ENCODE peak calls at places on chromosomes 4 and X, in five cellular contexts. E is IMR-90, N is A549, D is K562, L is HepG2. B is an unnamed sample.

GRCh38 chr4:101643201-101643600 is 147.3 kb upstream of the BANK1 start:
- DNase-seq in E (no peak), N (no peak), D (no peak), L (no peak), B (no peak)

GRCh38 chrX:130114141-130114561 is 3.9 kb upstream of the ELF4 start:
- DNase-seq in E (peak; percentile 19), N (no peak), D (peak; percentile 30), L (no peak), B (no peak)

GRCh38 chr4:8040607-8041006 is 100.9 kb upstream of the AFAP1 start:
- DNase-seq in E (no peak), N (no peak), D (no peak), L (no peak), B (no peak)

GRCh38 chrX:115958687-115959359 is 211.7 kb upstream of the AGTR2 start:
- DNase-seq in E (no peak), N (no peak), D (no peak), L (no peak), B (no peak)

GRCh38 chr4:22312113-22312512 is 203.8 kb downstream of the ADGRA3 start:
- DNase-seq in E (no peak), N (no peak), D (no peak), L (no peak), B (no peak)

GRCh38 chrX:42070866-42071265 is 147.5 kb upstream of the CASK start:
- DNase-seq in E (no peak), N (no peak), D (no peak), L (no peak), B (no peak)

GRCh38 chr4:15161439-15161838 is 159.2 kb downstream of the CPEB2 start:
- DNase-seq in E (no peak), N (no peak), D (no peak), L (no peak), B (no peak)

GRCh38 chrX:9728271-9728670 is 37.4 kb downstream of the GPR143 start:
- DNase-seq in E (no peak), N (no peak), D (no peak), L (no peak), B (no peak)

GRCh38 chr4:8391972-8392371 is 48.6 kb downstream of the ACOX3 start:
- DNase-seq in E (peak; percentile 89), N (no peak), D (no peak), L (no peak), B (no peak)

GRCh38 chr4:40842725-40843401 is 93.1 kb downstream of the NSUN7 start:
- DNase-seq in E (peak; percentile 6), N (no peak), D (no peak), L (peak; percentile 32), B (no peak)

GRCh38 chrX:136867096-136867491 is 13.4 kb downstream of the RBMX start:
- DNase-seq in E (peak; percentile 23), N (no peak), D (no peak), L (no peak), B (no peak)

GRCh38 chr4:34644716-34645115 is 1599.6 kb downstream of the ARAP2 start:
- DNase-seq in E (no peak), N (no peak), D (no peak), L (no peak), B (no peak)

GRCh38 chr4:116391020-116391419 is 694.4 kb downstream of the TRAM1L1 start:
- DNase-seq in E (no peak), N (no peak), D (no peak), L (no peak), B (no peak)

GRCh38 chr4:162770761-162771490 is 395.8 kb downstream of the NAF1 start:
- DNase-seq in E (no peak), N (no peak), D (no peak), L (no peak), B (no peak)

GRCh38 chr4:72312032-72312650 is 256.9 kb downstream of the ADAMTS3 start:
- DNase-seq in E (peak; percentile 89), N (no peak), D (no peak), L (peak; percentile 1), B (no peak)

GRCh38 chr4:128793859-128794667 is 15.4 kb upstream of the JADE1 start:
- DNase-seq in E (peak; percentile 55), N (no peak), D (no peak), L (no peak), B (no peak)

GRCh38 chr4:21554510-21554909 is 394.1 kb downstream of the KCNIP4 start:
- DNase-seq in E (no peak), N (no peak), D (no peak), L (no peak), B (no peak)

GRCh38 chr4:124266706-124267105 is 445.8 kb downstream of the ANKRD50 start:
- DNase-seq in E (no peak), N (no peak), D (no peak), L (no peak), B (no peak)

GRCh38 chr4:183797041-183797444 is 108.1 kb upstream of the STOX2 start:
- DNase-seq in E (no peak), N (peak; percentile 32), D (no peak), L (no peak), B (peak; percentile 20)

GRCh38 chr4:1209821-1210220 is 37.4 kb upstream of the SPON2 start:
- DNase-seq in E (peak; percentile 80), N (no peak), D (peak; percentile 44), L (no peak), B (no peak)

GRCh38 chr4:187606581-187606980 is 389.0 kb upstream of the ZFP42 start:
- DNase-seq in E (peak; percentile 69), N (peak; percentile 18), D (peak; percentile 60), L (peak; percentile 50), B (peak; percentile 24)

GRCh38 chrX:107549504-107549903 is 78.8 kb upstream of the PRPS1 start:
- DNase-seq in E (no peak), N (no peak), D (no peak), L (no peak), B (no peak)

GRCh38 chrX:115563633-115564182 is 2.7 kb downstream of the PLS3 start:
- DNase-seq in E (no peak), N (no peak), D (no peak), L (no peak), B (no peak)

GRCh38 chrX:140697618-140698017 is 11.9 kb upstream of the LINC00632 start:
- DNase-seq in E (no peak), N (no peak), D (no peak), L (no peak), B (no peak)

GRCh38 chr4:139763668-139764067 is 98.0 kb downstream of the MGST2 start:
- DNase-seq in E (no peak), N (no peak), D (no peak), L (no peak), B (no peak)

GRCh38 chr4:57064811-57065711 is 45.1 kb downstream of the IGFBP7 start:
- DNase-seq in E (peak; percentile 98), N (peak; percentile 41), D (no peak), L (no peak), B (no peak)

GRCh38 chr4:48578132-48578964 is 88.3 kb downstream of the ZAR1 start:
- DNase-seq in E (peak; percentile 78), N (peak; percentile 18), D (peak; percentile 58), L (peak; percentile 64), B (peak; percentile 45)

GRCh38 chr4:46258436-46258835 is 131.5 kb downstream of the GABRA2 start:
- DNase-seq in E (no peak), N (no peak), D (no peak), L (no peak), B (no peak)

GRCh38 chrX:106932492-106932923 is 12.3 kb downstream of the CLDN2 start:
- DNase-seq in E (peak; percentile 57), N (peak; percentile 31), D (no peak), L (peak; percentile 78), B (no peak)

GRCh38 chrX:131795442-131796229 is 227.5 kb upstream of the STK26 start:
- DNase-seq in E (no peak), N (no peak), D (no peak), L (no peak), B (no peak)

GRCh38 chr4:14059006-14059405 is 431.5 kb upstream of the BOD1L1 start:
- DNase-seq in E (peak; percentile 39), N (no peak), D (no peak), L (no peak), B (no peak)

GRCh38 chr4:12555011-12555410 is 929.1 kb downstream of the RAB28 start:
- DNase-seq in E (no peak), N (no peak), D (no peak), L (no peak), B (no peak)

GRCh38 chr4:40200881-40201797 is 4.3 kb downstream of the RHOH start:
- DNase-seq in E (peak; percentile 82), N (no peak), D (no peak), L (no peak), B (no peak)

GRCh38 chr4:8593268-8594096 is 917 bp downstream of the CPZ start:
- DNase-seq in E (no peak), N (no peak), D (peak; percentile 19), L (no peak), B (no peak)

GRCh38 chr4:75653845-75654503 is 19.2 kb downstream of the G3BP2 start:
- DNase-seq in E (peak; percentile 55), N (peak; percentile 11), D (no peak), L (peak; percentile 51), B (peak; percentile 25)

GRCh38 chrX:20414781-20415445 is 148.2 kb upstream of the RPS6KA3 start:
- DNase-seq in E (peak; percentile 47), N (no peak), D (no peak), L (no peak), B (no peak)

GRCh38 chr4:12926189-12927066 is 557.7 kb downstream of the RAB28 start:
- DNase-seq in E (no peak), N (no peak), D (no peak), L (peak; percentile 69), B (no peak)

GRCh38 chr4:6188687-6189305 is 11.6 kb downstream of the JAKMIP1 start:
- DNase-seq in E (no peak), N (no peak), D (no peak), L (no peak), B (no peak)
- TF ChIP-seq BHLHE40 in E (no peak), N (no peak), D (no peak), L (no peak), B (no peak)

GRCh38 chr4:159281781-159282180 is 178.9 kb downstream of the RAPGEF2 start:
- DNase-seq in E (peak; percentile 46), N (no peak), D (no peak), L (no peak), B (no peak)
- TF ChIP-seq BHLHE40 in E (no peak), N (no peak), D (no peak), L (no peak), B (no peak)

GRCh38 chr4:55866973-55867574 is 13.6 kb downstream of the EXOC1 start:
- DNase-seq in E (peak; percentile 74), N (peak; percentile 5), D (peak; percentile 35), L (peak; percentile 65), B (peak; percentile 47)
- TF ChIP-seq BHLHE40 in E (no peak), N (no peak), D (no peak), L (no peak), B (no peak)

DNA sequence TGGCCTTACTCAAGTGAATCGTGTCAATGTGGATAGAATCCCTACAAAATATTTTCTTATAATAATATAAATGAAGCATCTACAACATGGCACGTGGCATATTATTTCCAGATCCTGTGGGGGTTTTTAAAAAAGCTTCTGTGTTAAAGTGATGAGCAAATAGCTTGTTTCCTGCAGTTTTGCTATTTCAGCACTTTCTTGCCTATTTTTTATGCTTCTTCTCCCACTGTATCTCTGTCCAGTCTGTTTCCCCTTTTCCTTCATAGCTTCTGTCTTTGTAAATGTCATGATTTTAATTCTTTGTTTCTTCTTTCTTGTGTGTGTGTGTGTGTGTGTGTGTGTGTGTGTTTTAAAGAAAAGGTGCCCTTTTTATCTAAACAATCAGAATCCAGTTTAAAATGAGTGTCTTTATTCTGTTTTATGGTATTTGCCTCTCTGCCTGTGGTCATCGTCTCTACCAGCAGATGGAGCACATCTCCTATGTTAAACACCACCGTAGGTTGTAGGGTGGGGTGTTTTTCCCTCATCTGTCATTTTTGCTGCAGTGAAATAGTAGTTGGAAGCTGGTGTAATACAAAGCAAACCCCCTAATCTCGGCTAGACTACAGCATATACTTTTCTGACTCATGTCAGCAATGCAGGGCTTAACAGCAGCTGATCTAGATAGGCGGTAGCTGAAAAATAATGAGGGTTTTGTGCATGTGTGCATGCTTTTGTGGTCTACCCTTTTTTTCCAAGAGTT is 33.1 kb downstream of the FTHL17 start:
- DNase-seq in E (peak; percentile 31), N (peak; percentile 3), D (peak; percentile 10), L (peak; percentile 16), B (peak; percentile 42)
- TF ChIP-seq BHLHE40 in E (no peak), N (no peak), D (no peak), L (no peak), B (no peak)